ENCODE peak calls at places on chromosomes 11 and 22, in eight cellular contexts. One of them, this sample, is unnamed.

GRCh38 chr22:38824587-38824986 is 19.2 kb downstream of the NPTXR start:
- DNase-seq in AG09309: no peak
- DNase-seq in HCT116: no peak
- DNase-seq in nephron progenitor cell: peak
- DNase-seq in psoas muscle: peak
- DNase-seq in H9: peak
- DNase-seq in heart right ventricle: peak
- DNase-seq in AG10803: peak
- DNase-seq in this sample: no peak

GRCh38 chr11:59197990-59198389 is 14.7 kb downstream of the MPEG1 start:
- DNase-seq in AG10803: peak
- DNase-seq in nephron progenitor cell: no peak
- DNase-seq in heart right ventricle: peak
- DNase-seq in AG09309: peak
- DNase-seq in psoas muscle: peak
- DNase-seq in HCT116: no peak
- DNase-seq in H9: no peak
- DNase-seq in this sample: no peak

GRCh38 chr11:62905927-62906531 is 15.1 kb downstream of the CHRM1 start:
- DNase-seq in heart right ventricle: peak
- DNase-seq in AG10803: peak
- DNase-seq in H9: peak
- DNase-seq in AG09309: peak
- DNase-seq in psoas muscle: peak
- DNase-seq in HCT116: peak
- DNase-seq in nephron progenitor cell: peak
- DNase-seq in this sample: no peak

GRCh38 chr11:93784935-93785360 is 866 bp downstream of the MED17 start:
- DNase-seq in psoas muscle: no peak
- DNase-seq in H9: no peak
- DNase-seq in heart right ventricle: no peak
- DNase-seq in AG10803: no peak
- DNase-seq in nephron progenitor cell: no peak
- DNase-seq in AG09309: no peak
- DNase-seq in HCT116: peak
- DNase-seq in this sample: no peak

GRCh38 chr11:4643682-4644081 is at the start of gene OR51E1:
- DNase-seq in heart right ventricle: no peak
- DNase-seq in AG10803: no peak
- DNase-seq in H9: no peak
- DNase-seq in AG09309: no peak
- DNase-seq in nephron progenitor cell: no peak
- DNase-seq in HCT116: no peak
- DNase-seq in psoas muscle: no peak
- DNase-seq in this sample: no peak

GRCh38 chr11:118691926-118692830 is 12.7 kb upstream of the TREH start:
- DNase-seq in H9: no peak
- DNase-seq in HCT116: no peak
- DNase-seq in psoas muscle: no peak
- DNase-seq in nephron progenitor cell: no peak
- DNase-seq in heart right ventricle: no peak
- DNase-seq in AG09309: no peak
- DNase-seq in AG10803: peak
- DNase-seq in this sample: peak

GRCh38 chr11:870127-870413 is 27.4 kb downstream of the TSPAN4 start:
- DNase-seq in AG10803: no peak
- DNase-seq in heart right ventricle: no peak
- DNase-seq in AG09309: no peak
- DNase-seq in H9: no peak
- DNase-seq in psoas muscle: no peak
- DNase-seq in nephron progenitor cell: peak
- DNase-seq in HCT116: no peak
- DNase-seq in this sample: no peak

GRCh38 chr11:30546334-30546733 is 39.8 kb downstream of the MPPED2 start:
- DNase-seq in AG10803: no peak
- DNase-seq in nephron progenitor cell: no peak
- DNase-seq in AG09309: no peak
- DNase-seq in HCT116: no peak
- DNase-seq in heart right ventricle: no peak
- DNase-seq in H9: no peak
- DNase-seq in psoas muscle: no peak
- DNase-seq in this sample: no peak

GRCh38 chr11:113531575-113532451 is 56.6 kb upstream of the DRD2 start:
- DNase-seq in AG10803: peak
- DNase-seq in HCT116: no peak
- DNase-seq in psoas muscle: no peak
- DNase-seq in heart right ventricle: no peak
- DNase-seq in H9: no peak
- DNase-seq in nephron progenitor cell: no peak
- DNase-seq in AG09309: no peak
- DNase-seq in this sample: no peak

GRCh38 chr11:1825039-1825740 is 9.6 kb upstream of the SYT8 start:
- DNase-seq in nephron progenitor cell: peak
- DNase-seq in heart right ventricle: no peak
- DNase-seq in psoas muscle: peak
- DNase-seq in AG10803: no peak
- DNase-seq in H9: peak
- DNase-seq in AG09309: no peak
- DNase-seq in HCT116: no peak
- DNase-seq in this sample: no peak

GRCh38 chr22:42892571-42893316 is 35.7 kb upstream of the ARFGAP3 start:
- DNase-seq in AG10803: no peak
- DNase-seq in psoas muscle: no peak
- DNase-seq in heart right ventricle: no peak
- DNase-seq in nephron progenitor cell: no peak
- DNase-seq in H9: no peak
- DNase-seq in HCT116: no peak
- DNase-seq in AG09309: no peak
- DNase-seq in this sample: no peak

GRCh38 chr11:1194977-1195689 is 27.7 kb upstream of the MUC5B start:
- DNase-seq in heart right ventricle: no peak
- DNase-seq in AG09309: no peak
- DNase-seq in AG10803: no peak
- DNase-seq in nephron progenitor cell: no peak
- DNase-seq in H9: no peak
- DNase-seq in HCT116: no peak
- DNase-seq in psoas muscle: peak
- DNase-seq in this sample: peak

GRCh38 chr11:57728829-57729228 is 12.5 kb upstream of the SELENOH start:
- DNase-seq in nephron progenitor cell: no peak
- DNase-seq in H9: no peak
- DNase-seq in AG10803: no peak
- DNase-seq in psoas muscle: no peak
- DNase-seq in HCT116: no peak
- DNase-seq in heart right ventricle: no peak
- DNase-seq in AG09309: no peak
- DNase-seq in this sample: no peak

GRCh38 chr11:60981515-60981914 is 10.0 kb downstream of the CD6 start:
- DNase-seq in nephron progenitor cell: no peak
- DNase-seq in HCT116: no peak
- DNase-seq in H9: no peak
- DNase-seq in AG09309: no peak
- DNase-seq in psoas muscle: no peak
- DNase-seq in heart right ventricle: no peak
- DNase-seq in AG10803: no peak
- DNase-seq in this sample: no peak

GRCh38 chr11:62719302-62719978 is 7.8 kb downstream of the HNRNPUL2 start:
- DNase-seq in H9: no peak
- DNase-seq in heart right ventricle: no peak
- DNase-seq in psoas muscle: no peak
- DNase-seq in AG09309: no peak
- DNase-seq in AG10803: peak
- DNase-seq in nephron progenitor cell: no peak
- DNase-seq in HCT116: no peak
- DNase-seq in this sample: no peak

GRCh38 chr22:35446365-35446764 is 46.4 kb downstream of the MCM5 start:
- DNase-seq in psoas muscle: no peak
- DNase-seq in AG10803: peak
- DNase-seq in nephron progenitor cell: no peak
- DNase-seq in HCT116: no peak
- DNase-seq in heart right ventricle: no peak
- DNase-seq in H9: no peak
- DNase-seq in AG09309: peak
- DNase-seq in this sample: peak

GRCh38 chr11:126139541-126140091 is 71.8 kb downstream of the RPUSD4 start:
- DNase-seq in AG10803: peak
- DNase-seq in heart right ventricle: peak
- DNase-seq in HCT116: no peak
- DNase-seq in AG09309: no peak
- DNase-seq in nephron progenitor cell: no peak
- DNase-seq in H9: no peak
- DNase-seq in psoas muscle: no peak
- DNase-seq in this sample: no peak

GRCh38 chr11:103051986-103052385 is 40.0 kb downstream of the DCUN1D5 start:
- DNase-seq in psoas muscle: no peak
- DNase-seq in AG09309: no peak
- DNase-seq in nephron progenitor cell: no peak
- DNase-seq in H9: no peak
- DNase-seq in HCT116: no peak
- DNase-seq in AG10803: peak
- DNase-seq in heart right ventricle: no peak
- DNase-seq in this sample: no peak

GRCh38 chr11:656866-657265 is 19.8 kb downstream of the DRD4 start:
- DNase-seq in psoas muscle: no peak
- DNase-seq in heart right ventricle: no peak
- DNase-seq in HCT116: no peak
- DNase-seq in AG10803: no peak
- DNase-seq in AG09309: no peak
- DNase-seq in H9: no peak
- DNase-seq in nephron progenitor cell: no peak
- DNase-seq in this sample: no peak

GRCh38 chr11:78655561-78655960 is 80.9 kb upstream of the NARS2 start:
- DNase-seq in psoas muscle: no peak
- DNase-seq in heart right ventricle: no peak
- DNase-seq in AG10803: no peak
- DNase-seq in AG09309: no peak
- DNase-seq in H9: no peak
- DNase-seq in nephron progenitor cell: no peak
- DNase-seq in HCT116: no peak
- DNase-seq in this sample: no peak
- TF ChIP-seq CTCF in psoas muscle: no peak
- TF ChIP-seq CTCF in heart right ventricle: no peak
- TF ChIP-seq CTCF in AG10803: no peak
- TF ChIP-seq CTCF in AG09309: no peak
- TF ChIP-seq CTCF in H9: no peak
- TF ChIP-seq CTCF in nephron progenitor cell: no peak
- TF ChIP-seq CTCF in HCT116: no peak
- TF ChIP-seq CTCF in this sample: no peak

GRCh38 chr22:41193829-41194228 is 11.3 kb upstream of the L3MBTL2 start:
- DNase-seq in AG10803: no peak
- DNase-seq in nephron progenitor cell: no peak
- DNase-seq in AG09309: no peak
- DNase-seq in HCT116: no peak
- DNase-seq in psoas muscle: no peak
- DNase-seq in H9: no peak
- DNase-seq in heart right ventricle: no peak
- DNase-seq in this sample: no peak
- TF ChIP-seq CTCF in AG10803: no peak
- TF ChIP-seq CTCF in nephron progenitor cell: no peak
- TF ChIP-seq CTCF in AG09309: no peak
- TF ChIP-seq CTCF in HCT116: no peak
- TF ChIP-seq CTCF in psoas muscle: no peak
- TF ChIP-seq CTCF in H9: no peak
- TF ChIP-seq CTCF in heart right ventricle: no peak
- TF ChIP-seq CTCF in this sample: no peak

DNA sequence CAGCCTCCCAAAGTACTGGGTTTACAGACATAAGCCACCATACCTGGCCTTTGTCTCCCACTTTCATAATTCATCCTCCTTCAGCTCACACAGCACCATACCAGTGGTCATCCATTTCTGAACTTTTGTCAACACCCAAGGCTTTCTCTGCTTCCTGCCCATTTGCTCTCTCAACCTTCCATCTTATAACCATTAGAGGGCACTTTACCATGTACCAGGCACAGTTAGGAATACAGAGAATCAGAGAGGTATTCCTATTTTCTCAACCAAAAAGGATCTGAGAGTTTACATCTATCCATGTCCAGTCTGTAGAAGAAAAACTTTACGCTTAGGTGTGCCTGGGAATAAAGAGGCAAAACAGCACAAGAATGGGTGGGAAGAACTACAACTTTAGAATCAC is 397.6 kb downstream of the BUD13 start:
- DNase-seq in AG09309: no peak
- DNase-seq in nephron progenitor cell: no peak
- DNase-seq in heart right ventricle: no peak
- DNase-seq in psoas muscle: no peak
- DNase-seq in HCT116: no peak
- DNase-seq in H9: no peak
- DNase-seq in AG10803: no peak
- DNase-seq in this sample: no peak
- TF ChIP-seq CTCF in AG09309: no peak
- TF ChIP-seq CTCF in nephron progenitor cell: no peak
- TF ChIP-seq CTCF in heart right ventricle: no peak
- TF ChIP-seq CTCF in psoas muscle: no peak
- TF ChIP-seq CTCF in HCT116: no peak
- TF ChIP-seq CTCF in H9: peak
- TF ChIP-seq CTCF in AG10803: no peak
- TF ChIP-seq CTCF in this sample: no peak

GRCh38 chr11:123173040-123173855 is 21.8 kb downstream of the CLMP start:
- DNase-seq in AG10803: peak
- DNase-seq in H9: no peak
- DNase-seq in heart right ventricle: no peak
- DNase-seq in nephron progenitor cell: no peak
- DNase-seq in HCT116: no peak
- DNase-seq in AG09309: peak
- DNase-seq in psoas muscle: no peak
- DNase-seq in this sample: no peak

GRCh38 chr11:123168236-123168635 is 26.8 kb downstream of the CLMP start:
- DNase-seq in psoas muscle: no peak
- DNase-seq in AG10803: peak
- DNase-seq in H9: no peak
- DNase-seq in HCT116: no peak
- DNase-seq in AG09309: no peak
- DNase-seq in heart right ventricle: no peak
- DNase-seq in nephron progenitor cell: no peak
- DNase-seq in this sample: no peak

GRCh38 chr11:123170929-123171328 is 24.1 kb downstream of the CLMP start:
- DNase-seq in AG09309: no peak
- DNase-seq in H9: no peak
- DNase-seq in heart right ventricle: no peak
- DNase-seq in psoas muscle: no peak
- DNase-seq in HCT116: no peak
- DNase-seq in AG10803: no peak
- DNase-seq in nephron progenitor cell: no peak
- DNase-seq in this sample: no peak

GRCh38 chr11:123168955-123169484 is 26.0 kb downstream of the CLMP start:
- DNase-seq in nephron progenitor cell: no peak
- DNase-seq in AG10803: no peak
- DNase-seq in H9: no peak
- DNase-seq in AG09309: no peak
- DNase-seq in psoas muscle: no peak
- DNase-seq in HCT116: no peak
- DNase-seq in heart right ventricle: no peak
- DNase-seq in this sample: no peak

DNA sequence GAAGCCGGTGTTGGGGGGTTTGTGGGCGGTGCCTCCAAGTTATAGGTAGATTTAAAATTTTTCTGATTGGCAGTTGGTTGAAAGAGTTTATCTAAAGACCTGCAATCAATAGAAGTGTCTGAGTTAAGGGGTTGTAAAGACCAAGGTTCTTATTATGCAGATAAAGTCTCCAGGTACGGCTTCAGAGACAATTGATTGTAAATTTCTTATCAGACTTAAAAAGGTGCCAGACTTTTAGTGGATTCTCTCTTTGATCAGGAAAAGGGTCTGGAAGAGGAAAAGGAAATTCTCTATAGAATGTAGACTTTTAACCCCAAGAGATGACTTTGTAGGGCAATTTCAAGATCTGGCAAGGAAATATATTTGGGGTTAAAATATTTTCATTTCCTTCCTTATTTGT is 25.2 kb downstream of the CLMP start:
- DNase-seq in HCT116: no peak
- DNase-seq in AG10803: no peak
- DNase-seq in heart right ventricle: no peak
- DNase-seq in psoas muscle: no peak
- DNase-seq in H9: no peak
- DNase-seq in AG09309: no peak
- DNase-seq in nephron progenitor cell: no peak
- DNase-seq in this sample: no peak
- TF ChIP-seq CTCF in HCT116: no peak
- TF ChIP-seq CTCF in AG10803: no peak
- TF ChIP-seq CTCF in heart right ventricle: no peak
- TF ChIP-seq CTCF in psoas muscle: no peak
- TF ChIP-seq CTCF in H9: no peak
- TF ChIP-seq CTCF in AG09309: no peak
- TF ChIP-seq CTCF in nephron progenitor cell: no peak
- TF ChIP-seq CTCF in this sample: no peak